ENCODE peak calls at places on chromosome 4, in six cellular contexts. U, J, A, D, C and W are unnamed samples.

GRCh38 chr4:4866124-4866832 is 6.8 kb downstream of the MSX1 start:
- DNase-seq in A (peak), D (no peak), U (no peak), J (no peak), C (no peak), W (peak)

GRCh38 chr4:170109586-170110289 is 20.0 kb upstream of the AADAT start:
- DNase-seq in A (peak), D (peak), U (no peak), J (peak), C (no peak), W (no peak)

GRCh38 chr4:138243369-138243768 is 1.2 kb upstream of the SLC7A11 start:
- DNase-seq in A (no peak), D (no peak), U (no peak), C (no peak), J (no peak), W (no peak)

GRCh38 chr4:73687414-73687813 is 53.0 kb upstream of the CXCL8 start:
- DNase-seq in U (no peak), J (no peak), D (no peak), C (no peak), A (no peak), W (no peak)

GRCh38 chr4:14607578-14607977 is 394.7 kb upstream of the CPEB2 start:
- DNase-seq in C (no peak), U (no peak), A (peak), D (no peak), J (peak), W (no peak)

GRCh38 chr4:82618321-82618720 is 56.5 kb upstream of the TMEM150C start:
- DNase-seq in A (peak), U (no peak), D (peak), J (no peak), C (no peak), W (no peak)

GRCh38 chr4:3201718-3202702 is 46.9 kb upstream of the MSANTD1 start:
- DNase-seq in J (no peak), A (peak), U (peak), C (peak), D (no peak), W (peak)

GRCh38 chr4:40255722-40256281 is 59.0 kb downstream of the RHOH start:
- DNase-seq in D (peak), A (peak), J (peak), C (no peak), U (no peak), W (no peak)

GRCh38 chr4:23835814-23836478 is 53.9 kb downstream of the PPARGC1A start:
- DNase-seq in D (no peak), J (no peak), C (no peak), A (no peak), U (no peak), W (no peak)

GRCh38 chr4:129240816-129241215 is 144.9 kb downstream of the C4orf33 start:
- DNase-seq in C (no peak), A (no peak), U (no peak), D (no peak), J (no peak), W (no peak)

GRCh38 chr4:30399476-30399875 is 320.7 kb upstream of the PCDH7 start:
- DNase-seq in C (no peak), D (no peak), J (no peak), A (no peak), U (no peak), W (no peak)

GRCh38 chr4:55635760-55636621 is at the start of gene NMU:
- DNase-seq in A (peak), D (no peak), C (no peak), J (peak), U (no peak), W (peak)

GRCh38 chr4:27624749-27625148 is 764.1 kb downstream of the STIM2 start:
- DNase-seq in C (no peak), J (no peak), A (no peak), U (no peak), D (no peak), W (no peak)

GRCh38 chr4:71275570-71275969 is 63.2 kb upstream of the SLC4A4 start:
- DNase-seq in D (no peak), U (no peak), A (no peak), C (no peak), J (no peak), W (no peak)

GRCh38 chr4:6523251-6523650 is 50.8 kb upstream of the PPP2R2C start:
- DNase-seq in D (no peak), C (no peak), A (peak), J (peak), U (no peak), W (no peak)

GRCh38 chr4:15262396-15262795 is 165.4 kb upstream of the C1QTNF7 start:
- DNase-seq in C (no peak), A (no peak), D (no peak), U (no peak), J (no peak), W (no peak)

GRCh38 chr4:2318476-2318875 is 56.6 kb upstream of the MXD4 start:
- DNase-seq in C (no peak), D (no peak), U (no peak), A (no peak), J (no peak), W (no peak)

GRCh38 chr4:7772708-7773385 is 166.8 kb downstream of the AFAP1 start:
- DNase-seq in D (no peak), C (no peak), A (no peak), U (no peak), J (peak), W (no peak)

GRCh38 chr4:2363056-2363719 is 55.3 kb downstream of the ZFYVE28 start:
- DNase-seq in C (peak), A (no peak), U (no peak), D (no peak), J (no peak), W (no peak)

GRCh38 chr4:16018061-16018676 is 55.2 kb upstream of the FGFBP2 start:
- DNase-seq in D (no peak), A (no peak), C (no peak), U (no peak), J (no peak), W (no peak)

GRCh38 chr4:89109841-89110540 is 1.3 kb upstream of the TIGD2 start:
- DNase-seq in A (no peak), J (no peak), D (no peak), U (no peak), C (no peak), W (no peak)

GRCh38 chr4:136036744-136037143 is 1495.5 kb downstream of the PCDH18 start:
- DNase-seq in D (no peak), U (no peak), J (peak), A (peak), C (no peak), W (no peak)

GRCh38 chr4:25790024-25790423 is 72.8 kb downstream of the SEL1L3 start:
- DNase-seq in A (no peak), C (no peak), D (no peak), U (no peak), J (no peak), W (no peak)

GRCh38 chr4:151569650-151570049 is 160.7 kb downstream of the FHIP1A start:
- DNase-seq in C (no peak), D (no peak), U (no peak), A (no peak), J (no peak), W (no peak)

GRCh38 chr4:156950950-156951349 is 20.6 kb downstream of the PDGFC start:
- DNase-seq in U (no peak), J (no peak), D (no peak), C (no peak), A (no peak), W (no peak)

GRCh38 chr4:15717647-15718416 is 15.0 kb downstream of the BST1 start:
- DNase-seq in D (no peak), C (no peak), J (no peak), A (no peak), U (no peak), W (no peak)

GRCh38 chr4:1752284-1753041 is 31.1 kb downstream of the TACC3 start:
- DNase-seq in D (no peak), A (peak), C (no peak), J (peak), U (no peak), W (no peak)

GRCh38 chr4:153062652-153063168 is 126.6 kb downstream of the FHDC1 start:
- DNase-seq in C (no peak), D (no peak), A (no peak), U (no peak), J (no peak), W (no peak)
- TF ChIP-seq CTCF in C (no peak), D (no peak), A (no peak), U (no peak), J (no peak), W (no peak)

GRCh38 chr4:29081230-29081955 is 1638.8 kb upstream of the PCDH7 start:
- DNase-seq in U (no peak), C (no peak), A (peak), J (peak), D (no peak), W (no peak)
- TF ChIP-seq CTCF in U (peak), C (no peak), A (no peak), J (peak), D (peak), W (no peak)

GRCh38 chr4:80221161-80221560 is 23.9 kb downstream of the PRDM8 start:
- DNase-seq in D (no peak), U (peak), A (peak), C (no peak), J (peak), W (no peak)
- TF ChIP-seq CTCF in D (peak), U (peak), A (peak), C (no peak), J (peak), W (peak)

GRCh38 chr4:20682853-20683252 is 17.4 kb upstream of the PACRGL start:
- DNase-seq in J (no peak), U (no peak), A (no peak), C (no peak), D (no peak), W (no peak)

GRCh38 chr4:20679946-20680345 is 20.3 kb upstream of the PACRGL start:
- DNase-seq in A (no peak), J (no peak), D (no peak), U (no peak), C (no peak), W (no peak)

GRCh38 chr4:20687894-20688293 is 12.4 kb upstream of the PACRGL start:
- DNase-seq in U (no peak), J (peak), A (peak), C (no peak), D (peak), W (no peak)

GRCh38 chr4:20681263-20681662 is 19.0 kb upstream of the PACRGL start:
- DNase-seq in U (no peak), C (no peak), D (no peak), J (no peak), A (no peak), W (no peak)

DNA sequence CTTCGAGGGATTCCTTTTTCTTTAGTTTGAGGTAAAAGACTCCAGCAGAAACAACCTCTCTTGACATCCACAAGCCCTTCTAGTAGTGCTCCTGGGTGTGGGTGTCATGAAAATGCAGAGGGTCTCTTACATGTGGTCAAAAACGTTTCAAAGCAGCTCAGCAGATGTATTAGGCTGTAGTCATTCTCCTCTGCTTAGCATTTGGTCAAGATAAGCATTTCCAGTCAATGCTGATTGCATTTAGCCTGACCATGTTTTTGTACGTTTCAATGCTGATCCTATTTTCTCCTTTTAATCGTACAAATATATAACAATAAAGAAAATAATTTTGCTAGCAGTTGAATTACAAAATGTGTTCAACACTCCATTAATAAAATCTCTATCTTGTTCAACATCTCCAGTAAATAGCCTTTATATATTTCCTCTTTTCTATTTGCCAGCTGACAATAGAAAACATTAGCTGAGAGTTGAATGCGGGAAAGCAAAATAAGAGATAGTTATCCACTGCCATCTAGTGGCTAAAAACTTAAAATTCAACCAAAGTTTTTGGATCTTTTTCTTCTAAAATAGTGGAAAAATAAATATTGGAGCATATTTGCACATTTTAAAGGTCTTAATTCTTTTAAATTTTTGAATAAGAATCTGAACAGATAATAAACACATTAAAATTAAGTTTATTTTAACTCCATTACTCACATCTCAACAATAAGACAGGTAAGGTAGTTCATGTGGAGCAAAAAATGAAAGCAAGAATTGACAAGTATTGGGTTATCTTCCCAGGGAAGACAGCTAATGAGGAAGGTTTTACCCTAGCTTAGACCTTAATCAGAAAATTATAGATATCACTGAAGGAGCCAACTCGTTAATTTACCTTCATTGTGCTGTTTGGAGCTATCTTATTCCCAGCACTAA is 15.2 kb upstream of the PACRGL start:
- DNase-seq in J (peak), D (no peak), C (no peak), A (peak), U (peak), W (peak)
- TF ChIP-seq CTCF in J (peak), D (peak), C (peak), A (peak), U (peak), W (peak)

DNA sequence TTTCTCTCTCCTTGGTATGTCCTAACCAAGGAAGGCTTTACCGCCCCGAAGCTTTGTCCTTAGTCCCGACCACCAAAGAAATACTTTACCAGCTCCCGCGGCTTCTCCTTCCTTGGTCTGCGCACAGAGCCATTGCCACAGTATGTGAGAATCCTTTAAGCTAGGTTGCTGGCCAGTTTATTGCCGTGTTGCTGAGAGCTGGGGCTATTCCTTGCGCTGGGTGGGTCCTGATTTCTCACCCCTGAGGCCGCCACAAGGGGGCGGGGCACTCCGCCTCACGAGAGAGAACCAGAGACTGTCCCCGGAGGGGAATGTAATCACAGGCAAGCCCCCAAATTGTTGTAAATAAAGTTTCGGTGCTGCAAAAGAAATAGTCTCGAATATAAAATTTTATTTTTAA is 331.0 kb upstream of the PCDH10 start:
- DNase-seq in D (no peak), J (peak), C (no peak), U (no peak), A (no peak), W (no peak)
- TF ChIP-seq CTCF in D (no peak), J (no peak), C (no peak), U (peak), A (no peak), W (no peak)

DNA sequence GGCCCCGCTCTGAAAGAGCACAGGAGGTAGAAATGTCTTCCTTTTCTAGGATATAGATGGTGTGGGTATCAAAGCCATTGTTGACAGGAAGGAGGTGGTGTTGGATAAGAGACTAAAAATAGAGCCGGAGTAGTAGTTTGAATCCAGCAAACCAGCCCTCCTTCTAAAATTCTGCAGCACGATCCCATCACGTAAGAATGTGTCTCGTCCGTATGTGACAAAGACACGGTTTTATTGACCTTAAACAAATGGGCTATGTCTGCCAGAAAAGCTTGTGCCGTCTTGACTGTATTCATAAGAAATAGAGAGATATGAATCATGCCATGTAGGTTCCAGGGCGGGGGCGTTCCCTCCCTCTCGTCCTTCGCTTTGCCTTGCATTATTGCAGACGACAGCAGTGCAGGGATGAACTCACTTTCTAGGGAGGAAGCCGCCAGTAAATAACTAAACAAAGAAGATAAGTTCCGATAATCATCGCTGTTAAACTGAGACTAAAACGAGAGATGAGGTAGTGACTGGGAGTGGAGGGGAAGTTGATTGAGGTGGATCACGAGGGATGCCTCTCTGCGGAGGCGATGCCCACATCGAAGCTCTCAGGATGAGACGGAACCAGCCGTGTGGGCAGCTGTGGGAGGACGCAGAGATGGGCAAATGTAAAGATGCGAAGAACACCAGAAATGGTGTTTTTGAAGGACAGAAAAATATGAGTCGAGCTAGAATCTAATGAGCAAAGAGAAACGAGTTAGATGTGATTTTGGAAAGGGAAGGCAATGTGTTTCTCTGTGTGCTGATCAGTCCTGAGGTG is 3.4 kb downstream of the TENM3 start:
- DNase-seq in A (peak), D (no peak), J (peak), C (no peak), U (no peak), W (no peak)
- TF ChIP-seq CTCF in A (no peak), D (no peak), J (no peak), C (no peak), U (no peak), W (no peak)